ENCODE peak calls at places on chromosomes 13 and 19, in five cellular contexts. E, X, S, N and H are unnamed samples.

GRCh38 chr19:58563034-58563573 is 4.7 kb upstream of the UBE2M start:
- DNase-seq in E (no peak), X (no peak), S (no peak), N (no peak), H (peak)

GRCh38 chr13:25249001-25249543 is 38.2 kb downstream of the MTMR6 start:
- DNase-seq in E (no peak), X (no peak), S (no peak), N (no peak), H (no peak)

GRCh38 chr19:49441960-49442350 is 628 bp upstream of the SLC17A7 start:
- DNase-seq in E (no peak), X (no peak), S (no peak), N (no peak), H (no peak)

GRCh38 chr13:97246596-97246995 is 24.5 kb downstream of the MBNL2 start:
- DNase-seq in E (no peak), X (no peak), S (no peak), N (no peak), H (no peak)

GRCh38 chr19:3162418-3163229 is 15.9 kb upstream of the S1PR4 start:
- DNase-seq in E (no peak), X (no peak), S (peak), N (no peak), H (peak)

GRCh38 chr19:54147676-54148075 is 10.1 kb downstream of the CNOT3 start:
- DNase-seq in E (no peak), X (peak), S (no peak), N (no peak), H (no peak)

GRCh38 chr19:33690461-33691427 is 69.0 kb downstream of the CHST8 start:
- DNase-seq in E (no peak), X (no peak), S (peak), N (no peak), H (peak)

GRCh38 chr13:25973085-25973484 is 78.7 kb downstream of the SHISA2 start:
- DNase-seq in E (no peak), X (no peak), S (no peak), N (no peak), H (no peak)

GRCh38 chr19:1470864-1471513 is 8.0 kb downstream of the C19orf25 start:
- DNase-seq in E (no peak), X (no peak), S (peak), N (no peak), H (no peak)

GRCh38 chr13:51562011-51562671 is 22.1 kb upstream of the WDFY2 start:
- DNase-seq in E (no peak), X (no peak), S (no peak), N (no peak), H (peak)

GRCh38 chr13:108178105-108178504 is 37.2 kb downstream of the LIG4 start:
- DNase-seq in E (no peak), X (no peak), S (no peak), N (no peak), H (no peak)

GRCh38 chr19:4007836-4008539 is 452 bp downstream of the PIAS4 start:
- DNase-seq in E (no peak), X (peak), S (no peak), N (no peak), H (no peak)

GRCh38 chr19:52229524-52229923 is 39.7 kb downstream of the PPP2R1A start:
- DNase-seq in E (no peak), X (no peak), S (no peak), N (no peak), H (no peak)

GRCh38 chr13:106617561-106617960 is 49.6 kb upstream of the ARGLU1 start:
- DNase-seq in E (no peak), X (no peak), S (no peak), N (no peak), H (no peak)

GRCh38 chr19:51488491-51488890 is 10.2 kb downstream of the CEACAM18 start:
- DNase-seq in E (no peak), X (no peak), S (no peak), N (no peak), H (no peak)

GRCh38 chr13:110416131-110416584 is 109.1 kb downstream of the COL4A2 start:
- DNase-seq in E (no peak), X (no peak), S (no peak), N (no peak), H (no peak)

GRCh38 chr19:55206664-55207500 is 2.4 kb downstream of the PTPRH start:
- DNase-seq in E (peak), X (peak), S (peak), N (peak), H (peak)

GRCh38 chr13:32040689-32041088 is 9.1 kb downstream of the FRY start:
- DNase-seq in E (no peak), X (no peak), S (no peak), N (no peak), H (no peak)

GRCh38 chr19:31332096-31332495 is 17.1 kb downstream of the TSHZ3 start:
- DNase-seq in E (no peak), X (no peak), S (no peak), N (no peak), H (no peak)

GRCh38 chr13:72542241-72542640 is 185.2 kb downstream of the MZT1 start:
- DNase-seq in E (no peak), X (no peak), S (no peak), N (no peak), H (no peak)

GRCh38 chr13:28338202-28338601 is 156.7 kb downstream of the FLT1 start:
- DNase-seq in E (no peak), X (no peak), S (no peak), N (no peak), H (no peak)

GRCh38 chr19:34904846-34905527 is 21.7 kb upstream of the ZNF30 start:
- DNase-seq in E (no peak), X (no peak), S (peak), N (no peak), H (no peak)

GRCh38 chr19:6663236-6664187 is 6.4 kb downstream of the TNFSF14 start:
- DNase-seq in E (no peak), X (no peak), S (no peak), N (no peak), H (peak)

GRCh38 chr19:19040417-19040816 is 7.0 kb downstream of the ARMC6 start:
- DNase-seq in E (no peak), X (peak), S (peak), N (no peak), H (no peak)